ENCODE peak calls at places on chromosomes 13 and 19, in five cellular contexts. D, U, C, W and R are unnamed samples.

GRCh38 chr19:41887711-41888382 is 4.9 kb downstream of the ARHGEF1 start:
- DNase-seq in D (peak; percentile 46), U (no peak), C (peak; percentile 64), W (no peak), R (no peak)

GRCh38 chr13:110832531-110832930 is 82.3 kb downstream of the ANKRD10 start:
- DNase-seq in D (no peak), U (no peak), C (no peak), W (no peak), R (no peak)

GRCh38 chr13:44218501-44219240 is 155.0 kb upstream of the SERP2 start:
- DNase-seq in D (peak; percentile 66), U (peak; percentile 74), C (no peak), W (peak; percentile 95), R (peak; percentile 56)

GRCh38 chr19:14473915-14474578 is 1.1 kb downstream of the PTGER1 start:
- DNase-seq in D (peak; percentile 38), U (no peak), C (no peak), W (no peak), R (peak; percentile 39)

GRCh38 chr13:23715762-23716235 is 145.6 kb downstream of the TNFRSF19 start:
- DNase-seq in D (no peak), U (no peak), C (no peak), W (no peak), R (no peak)

GRCh38 chr19:18007939-18008673 is at the start of gene ARRDC2:
- DNase-seq in D (peak; percentile 95), U (peak; percentile 90), C (peak; percentile 87), W (peak; percentile 96), R (peak; percentile 90)

GRCh38 chr13:100163375-100163774 is 74.5 kb downstream of the PCCA start:
- DNase-seq in D (no peak), U (no peak), C (peak; percentile 61), W (no peak), R (no peak)

GRCh38 chr13:20672772-20673171 is 30.7 kb upstream of the IL17D start:
- DNase-seq in D (peak; percentile 84), U (peak; percentile 20), C (peak; percentile 28), W (no peak), R (no peak)

GRCh38 chr19:31598730-31599238 is 249.5 kb upstream of the TSHZ3 start:
- DNase-seq in D (peak; percentile 4), U (peak; percentile 14), C (no peak), W (no peak), R (peak; percentile 21)

GRCh38 chr13:91247768-91248167 is 99.7 kb upstream of the MIR17HG start:
- DNase-seq in D (peak; percentile 5), U (peak; percentile 15), C (no peak), W (no peak), R (no peak)

GRCh38 chr13:97353927-97354326 is 80.0 kb upstream of the RAP2A start:
- DNase-seq in D (no peak), U (no peak), C (peak; percentile 62), W (no peak), R (no peak)

GRCh38 chr19:41940443-41941409 is 12.5 kb upstream of the ERFL start:
- DNase-seq in D (no peak), U (no peak), C (no peak), W (no peak), R (no peak)

GRCh38 chr13:21043898-21044297 is 17.5 kb downstream of the LATS2 start:
- DNase-seq in D (peak; percentile 92), U (peak; percentile 92), C (peak; percentile 96), W (no peak), R (no peak)

GRCh38 chr19:46287585-46287984 is 9.3 kb upstream of the HIF3A start:
- DNase-seq in D (peak; percentile 36), U (peak; percentile 22), C (no peak), W (no peak), R (no peak)

GRCh38 chr19:52248256-52248655 is 21.1 kb upstream of the ZNF766 start:
- DNase-seq in D (peak; percentile 62), U (peak; percentile 47), C (peak; percentile 33), W (no peak), R (peak; percentile 62)

GRCh38 chr13:41005709-41006108 is 13.4 kb downstream of the ELF1 start:
- DNase-seq in D (no peak), U (no peak), C (no peak), W (no peak), R (no peak)
- H3K4me1 ChIP-seq in D (peaks cover 6% of the 10 kb centered on the region), U (peaks cover 2% of the 10 kb centered on the region), C (peaks cover 4% of the 10 kb centered on the region), W (no peaks in the 10 kb centered on the region), R (peaks cover 39% of the 10 kb centered on the region)

GRCh38 chr13:32476021-32476731 is 48.2 kb upstream of the N4BP2L1 start:
- DNase-seq in D (no peak), U (no peak), C (no peak), W (no peak), R (no peak)
- TF ChIP-seq CTCF in D (no peak), U (no peak), C (no peak), W (no peak), R (no peak)

GRCh38 chr19:3984584-3984907 is 717 bp downstream of the EEF2 start:
- DNase-seq in D (no peak), U (no peak), C (no peak), W (no peak), R (no peak)

GRCh38 chr19:3983936-3984583 is 1.2 kb downstream of the EEF2 start:
- DNase-seq in D (peak; percentile 60), U (peak; percentile 60), C (peak; percentile 47), W (peak; percentile 69), R (peak; percentile 90)

GRCh38 chr19:3981736-3982681 is 3.3 kb downstream of the EEF2 start:
- DNase-seq in D (no peak), U (no peak), C (no peak), W (no peak), R (no peak)

GRCh38 chr19:3982701-3983541 is 2.3 kb downstream of the EEF2 start:
- DNase-seq in D (peak; percentile 47), U (peak; percentile 55), C (peak; percentile 74), W (peak; percentile 67), R (peak; percentile 49)

DNA sequence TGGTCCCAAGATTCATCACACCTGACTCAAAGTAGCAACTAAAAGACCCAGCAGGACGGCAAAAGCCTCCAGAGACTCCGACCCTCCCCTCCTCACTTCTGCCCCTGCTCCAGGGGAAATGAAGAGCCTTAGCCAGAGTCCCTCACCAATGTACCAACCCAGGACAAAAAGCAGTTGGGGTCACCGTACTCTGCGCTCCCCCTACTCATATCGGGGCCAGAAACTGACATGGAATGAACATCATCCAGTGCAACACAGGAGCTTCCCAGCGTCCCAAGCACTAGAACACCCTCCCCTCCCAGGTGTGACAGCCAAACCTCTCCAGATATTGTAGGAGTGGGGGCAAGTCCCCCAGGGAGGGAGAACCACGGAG is 1.7 kb downstream of the EEF2 start:
- DNase-seq in D (no peak), U (no peak), C (no peak), W (no peak), R (no peak)
- H3K4me1 ChIP-seq in D (peaks cover 9% of the 10 kb centered on the region), U (peaks cover 22% of the 10 kb centered on the region), C (peaks cover 13% of the 10 kb centered on the region), W (no peaks in the 10 kb centered on the region), R (peaks cover 46% of the 10 kb centered on the region)

GRCh38 chr13:73721571-73721970 is 412.6 kb downstream of the KLF12 start:
- DNase-seq in D (no peak), U (no peak), C (no peak), W (no peak), R (no peak)

GRCh38 chr13:73720216-73720840 is 413.9 kb downstream of the KLF12 start:
- DNase-seq in D (no peak), U (no peak), C (peak; percentile 11), W (no peak), R (no peak)

GRCh38 chr13:73718248-73718647 is 416.0 kb downstream of the KLF12 start:
- DNase-seq in D (no peak), U (no peak), C (no peak), W (no peak), R (no peak)

GRCh38 chr13:73717632-73718031 is 416.6 kb downstream of the KLF12 start:
- DNase-seq in D (peak; percentile 46), U (peak; percentile 39), C (peak; percentile 69), W (no peak), R (no peak)

DNA sequence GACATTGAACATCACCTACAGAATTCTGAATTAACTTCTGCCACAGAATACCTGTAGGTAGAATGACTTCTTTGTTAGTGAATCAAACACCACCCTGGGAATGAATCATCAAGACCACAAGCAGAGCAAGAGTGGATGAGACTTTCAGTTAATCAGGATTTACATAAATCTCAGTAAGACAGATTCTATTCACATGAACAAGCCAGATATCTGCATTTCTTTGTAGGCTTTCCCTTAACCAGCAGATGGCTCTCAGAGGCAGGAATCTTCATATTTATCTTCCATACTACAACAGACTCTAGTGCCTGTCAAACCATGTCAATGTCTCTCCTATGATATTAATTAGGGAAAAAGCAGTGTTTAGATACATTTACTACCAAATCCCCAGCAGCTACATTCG is 412.1 kb downstream of the KLF12 start:
- DNase-seq in D (peak; percentile 49), U (peak; percentile 46), C (peak; percentile 77), W (no peak), R (no peak)
- TF ChIP-seq CTCF in D (peak; percentile 38), U (peak; percentile 38), C (peak; percentile 49), W (no peak), R (no peak)